ENCODE peak calls at places on chromosome 11, in ten cellular contexts. One of them, this sample, is unnamed.

GRCh38 chr11:61587541-61587941 is 6.7 kb upstream of the SYT7 start:
- DNase-seq in stimulated activated CD8-positive, alpha-beta memory T cell treated with anti-CD3 and anti-CD28 coated beads, Interleukin-4, amount 100 ng/mL, for 48 hours: peak
- DNase-seq in transverse colon: peak
- DNase-seq in iPS-NIHi11: peak
- DNase-seq in fibroblast of lung: no peak
- DNase-seq in heart left ventricle: peak
- DNase-seq in fibroblast of gingiva: no peak
- DNase-seq in stimulated activated CD4-positive, alpha-beta T cell treated with anti-CD3 and anti-CD28 coated beads, Interleukin-15, amount 100 ng/mL, for 1 hour: no peak
- DNase-seq in kidney glomerular epithelial cell: no peak
- DNase-seq in lower leg skin: peak
- DNase-seq in this sample: no peak

GRCh38 chr11:72570893-72571741 is 103.1 kb downstream of the PDE2A start:
- DNase-seq in stimulated activated CD8-positive, alpha-beta memory T cell treated with anti-CD3 and anti-CD28 coated beads, Interleukin-4, amount 100 ng/mL, for 48 hours: no peak
- DNase-seq in transverse colon: no peak
- DNase-seq in iPS-NIHi11: no peak
- DNase-seq in fibroblast of lung: no peak
- DNase-seq in heart left ventricle: no peak
- DNase-seq in fibroblast of gingiva: no peak
- DNase-seq in stimulated activated CD4-positive, alpha-beta T cell treated with anti-CD3 and anti-CD28 coated beads, Interleukin-15, amount 100 ng/mL, for 1 hour: no peak
- DNase-seq in kidney glomerular epithelial cell: no peak
- DNase-seq in lower leg skin: peak
- DNase-seq in this sample: no peak

GRCh38 chr11:122344281-122344680 is 228.3 kb upstream of the BLID start:
- DNase-seq in stimulated activated CD8-positive, alpha-beta memory T cell treated with anti-CD3 and anti-CD28 coated beads, Interleukin-4, amount 100 ng/mL, for 48 hours: no peak
- DNase-seq in transverse colon: no peak
- DNase-seq in iPS-NIHi11: no peak
- DNase-seq in fibroblast of lung: peak
- DNase-seq in heart left ventricle: no peak
- DNase-seq in fibroblast of gingiva: peak
- DNase-seq in stimulated activated CD4-positive, alpha-beta T cell treated with anti-CD3 and anti-CD28 coated beads, Interleukin-15, amount 100 ng/mL, for 1 hour: no peak
- DNase-seq in kidney glomerular epithelial cell: no peak
- DNase-seq in lower leg skin: no peak
- DNase-seq in this sample: no peak

GRCh38 chr11:65575568-65576231 is at the start of gene EHBP1L1:
- DNase-seq in stimulated activated CD8-positive, alpha-beta memory T cell treated with anti-CD3 and anti-CD28 coated beads, Interleukin-4, amount 100 ng/mL, for 48 hours: peak
- DNase-seq in transverse colon: peak
- DNase-seq in iPS-NIHi11: peak
- DNase-seq in fibroblast of lung: peak
- DNase-seq in heart left ventricle: peak
- DNase-seq in fibroblast of gingiva: peak
- DNase-seq in stimulated activated CD4-positive, alpha-beta T cell treated with anti-CD3 and anti-CD28 coated beads, Interleukin-15, amount 100 ng/mL, for 1 hour: peak
- DNase-seq in kidney glomerular epithelial cell: no peak
- DNase-seq in lower leg skin: peak
- DNase-seq in this sample: no peak

GRCh38 chr11:72237112-72237931 is 6.7 kb downstream of the PHOX2A start:
- DNase-seq in stimulated activated CD8-positive, alpha-beta memory T cell treated with anti-CD3 and anti-CD28 coated beads, Interleukin-4, amount 100 ng/mL, for 48 hours: no peak
- DNase-seq in transverse colon: no peak
- DNase-seq in iPS-NIHi11: no peak
- DNase-seq in fibroblast of lung: no peak
- DNase-seq in heart left ventricle: no peak
- DNase-seq in fibroblast of gingiva: no peak
- DNase-seq in stimulated activated CD4-positive, alpha-beta T cell treated with anti-CD3 and anti-CD28 coated beads, Interleukin-15, amount 100 ng/mL, for 1 hour: no peak
- DNase-seq in kidney glomerular epithelial cell: no peak
- DNase-seq in lower leg skin: peak
- DNase-seq in this sample: no peak

GRCh38 chr11:61918251-61919112 is 1.1 kb upstream of the RAB3IL1 start:
- DNase-seq in stimulated activated CD8-positive, alpha-beta memory T cell treated with anti-CD3 and anti-CD28 coated beads, Interleukin-4, amount 100 ng/mL, for 48 hours: peak
- DNase-seq in transverse colon: no peak
- DNase-seq in iPS-NIHi11: peak
- DNase-seq in fibroblast of lung: peak
- DNase-seq in heart left ventricle: no peak
- DNase-seq in fibroblast of gingiva: no peak
- DNase-seq in stimulated activated CD4-positive, alpha-beta T cell treated with anti-CD3 and anti-CD28 coated beads, Interleukin-15, amount 100 ng/mL, for 1 hour: no peak
- DNase-seq in kidney glomerular epithelial cell: no peak
- DNase-seq in lower leg skin: peak
- DNase-seq in this sample: no peak

GRCh38 chr11:119019996-119020395 is 1.4 kb downstream of the TRAPPC4 start:
- DNase-seq in stimulated activated CD8-positive, alpha-beta memory T cell treated with anti-CD3 and anti-CD28 coated beads, Interleukin-4, amount 100 ng/mL, for 48 hours: no peak
- DNase-seq in transverse colon: no peak
- DNase-seq in iPS-NIHi11: no peak
- DNase-seq in fibroblast of lung: no peak
- DNase-seq in heart left ventricle: no peak
- DNase-seq in fibroblast of gingiva: no peak
- DNase-seq in stimulated activated CD4-positive, alpha-beta T cell treated with anti-CD3 and anti-CD28 coated beads, Interleukin-15, amount 100 ng/mL, for 1 hour: no peak
- DNase-seq in kidney glomerular epithelial cell: no peak
- DNase-seq in lower leg skin: no peak
- DNase-seq in this sample: no peak

GRCh38 chr11:114250993-114251796 is 45.0 kb upstream of the NNMT start:
- DNase-seq in stimulated activated CD8-positive, alpha-beta memory T cell treated with anti-CD3 and anti-CD28 coated beads, Interleukin-4, amount 100 ng/mL, for 48 hours: no peak
- DNase-seq in transverse colon: no peak
- DNase-seq in iPS-NIHi11: peak
- DNase-seq in fibroblast of lung: no peak
- DNase-seq in heart left ventricle: no peak
- DNase-seq in fibroblast of gingiva: no peak
- DNase-seq in stimulated activated CD4-positive, alpha-beta T cell treated with anti-CD3 and anti-CD28 coated beads, Interleukin-15, amount 100 ng/mL, for 1 hour: no peak
- DNase-seq in kidney glomerular epithelial cell: no peak
- DNase-seq in lower leg skin: no peak
- DNase-seq in this sample: no peak

GRCh38 chr11:126375726-126376125 is 20.2 kb downstream of the ST3GAL4 start:
- DNase-seq in stimulated activated CD8-positive, alpha-beta memory T cell treated with anti-CD3 and anti-CD28 coated beads, Interleukin-4, amount 100 ng/mL, for 48 hours: no peak
- DNase-seq in transverse colon: no peak
- DNase-seq in iPS-NIHi11: no peak
- DNase-seq in fibroblast of lung: peak
- DNase-seq in heart left ventricle: no peak
- DNase-seq in fibroblast of gingiva: no peak
- DNase-seq in stimulated activated CD4-positive, alpha-beta T cell treated with anti-CD3 and anti-CD28 coated beads, Interleukin-15, amount 100 ng/mL, for 1 hour: no peak
- DNase-seq in kidney glomerular epithelial cell: no peak
- DNase-seq in lower leg skin: no peak
- DNase-seq in this sample: no peak

GRCh38 chr11:96311120-96311568 is 31.9 kb downstream of the MAML2 start:
- DNase-seq in stimulated activated CD8-positive, alpha-beta memory T cell treated with anti-CD3 and anti-CD28 coated beads, Interleukin-4, amount 100 ng/mL, for 48 hours: no peak
- DNase-seq in transverse colon: no peak
- DNase-seq in iPS-NIHi11: no peak
- DNase-seq in fibroblast of lung: peak
- DNase-seq in heart left ventricle: no peak
- DNase-seq in fibroblast of gingiva: peak
- DNase-seq in stimulated activated CD4-positive, alpha-beta T cell treated with anti-CD3 and anti-CD28 coated beads, Interleukin-15, amount 100 ng/mL, for 1 hour: no peak
- DNase-seq in kidney glomerular epithelial cell: peak
- DNase-seq in lower leg skin: no peak
- DNase-seq in this sample: no peak

GRCh38 chr11:80282643-80283042 is 841.8 kb upstream of the TENM4 start:
- DNase-seq in stimulated activated CD8-positive, alpha-beta memory T cell treated with anti-CD3 and anti-CD28 coated beads, Interleukin-4, amount 100 ng/mL, for 48 hours: no peak
- DNase-seq in transverse colon: no peak
- DNase-seq in iPS-NIHi11: no peak
- DNase-seq in fibroblast of lung: no peak
- DNase-seq in heart left ventricle: no peak
- DNase-seq in fibroblast of gingiva: no peak
- DNase-seq in stimulated activated CD4-positive, alpha-beta T cell treated with anti-CD3 and anti-CD28 coated beads, Interleukin-15, amount 100 ng/mL, for 1 hour: no peak
- DNase-seq in kidney glomerular epithelial cell: no peak
- DNase-seq in lower leg skin: no peak
- DNase-seq in this sample: no peak

GRCh38 chr11:125091247-125091876 is 20.1 kb downstream of the TMEM218 start:
- DNase-seq in stimulated activated CD8-positive, alpha-beta memory T cell treated with anti-CD3 and anti-CD28 coated beads, Interleukin-4, amount 100 ng/mL, for 48 hours: no peak
- DNase-seq in transverse colon: no peak
- DNase-seq in iPS-NIHi11: peak
- DNase-seq in fibroblast of lung: peak
- DNase-seq in heart left ventricle: peak
- DNase-seq in fibroblast of gingiva: peak
- DNase-seq in stimulated activated CD4-positive, alpha-beta T cell treated with anti-CD3 and anti-CD28 coated beads, Interleukin-15, amount 100 ng/mL, for 1 hour: no peak
- DNase-seq in kidney glomerular epithelial cell: peak
- DNase-seq in lower leg skin: peak
- DNase-seq in this sample: no peak

GRCh38 chr11:128324051-128324481 is 263.3 kb downstream of the ETS1 start:
- DNase-seq in stimulated activated CD8-positive, alpha-beta memory T cell treated with anti-CD3 and anti-CD28 coated beads, Interleukin-4, amount 100 ng/mL, for 48 hours: peak
- DNase-seq in transverse colon: no peak
- DNase-seq in iPS-NIHi11: no peak
- DNase-seq in fibroblast of lung: no peak
- DNase-seq in heart left ventricle: no peak
- DNase-seq in fibroblast of gingiva: no peak
- DNase-seq in stimulated activated CD4-positive, alpha-beta T cell treated with anti-CD3 and anti-CD28 coated beads, Interleukin-15, amount 100 ng/mL, for 1 hour: no peak
- DNase-seq in kidney glomerular epithelial cell: no peak
- DNase-seq in lower leg skin: no peak
- DNase-seq in this sample: no peak

GRCh38 chr11:19660076-19660475 is 52.6 kb upstream of the NAV2 start:
- DNase-seq in stimulated activated CD8-positive, alpha-beta memory T cell treated with anti-CD3 and anti-CD28 coated beads, Interleukin-4, amount 100 ng/mL, for 48 hours: peak
- DNase-seq in transverse colon: no peak
- DNase-seq in iPS-NIHi11: no peak
- DNase-seq in fibroblast of lung: peak
- DNase-seq in heart left ventricle: no peak
- DNase-seq in fibroblast of gingiva: no peak
- DNase-seq in stimulated activated CD4-positive, alpha-beta T cell treated with anti-CD3 and anti-CD28 coated beads, Interleukin-15, amount 100 ng/mL, for 1 hour: no peak
- DNase-seq in kidney glomerular epithelial cell: peak
- DNase-seq in lower leg skin: no peak
- DNase-seq in this sample: no peak

GRCh38 chr11:134020598-134020997 is 48.3 kb upstream of the JAM3 start:
- DNase-seq in stimulated activated CD8-positive, alpha-beta memory T cell treated with anti-CD3 and anti-CD28 coated beads, Interleukin-4, amount 100 ng/mL, for 48 hours: no peak
- DNase-seq in transverse colon: no peak
- DNase-seq in iPS-NIHi11: no peak
- DNase-seq in fibroblast of lung: no peak
- DNase-seq in heart left ventricle: no peak
- DNase-seq in fibroblast of gingiva: no peak
- DNase-seq in stimulated activated CD4-positive, alpha-beta T cell treated with anti-CD3 and anti-CD28 coated beads, Interleukin-15, amount 100 ng/mL, for 1 hour: no peak
- DNase-seq in kidney glomerular epithelial cell: no peak
- DNase-seq in lower leg skin: no peak
- DNase-seq in this sample: no peak

GRCh38 chr11:20497124-20497792 is 102.2 kb upstream of the SLC6A5 start:
- DNase-seq in stimulated activated CD8-positive, alpha-beta memory T cell treated with anti-CD3 and anti-CD28 coated beads, Interleukin-4, amount 100 ng/mL, for 48 hours: no peak
- DNase-seq in transverse colon: no peak
- DNase-seq in iPS-NIHi11: no peak
- DNase-seq in fibroblast of lung: no peak
- DNase-seq in heart left ventricle: no peak
- DNase-seq in fibroblast of gingiva: no peak
- DNase-seq in stimulated activated CD4-positive, alpha-beta T cell treated with anti-CD3 and anti-CD28 coated beads, Interleukin-15, amount 100 ng/mL, for 1 hour: no peak
- DNase-seq in kidney glomerular epithelial cell: no peak
- DNase-seq in lower leg skin: no peak
- DNase-seq in this sample: no peak

GRCh38 chr11:14414470-14415461 is 55.8 kb upstream of the RRAS2 start:
- DNase-seq in stimulated activated CD8-positive, alpha-beta memory T cell treated with anti-CD3 and anti-CD28 coated beads, Interleukin-4, amount 100 ng/mL, for 48 hours: peak
- DNase-seq in transverse colon: no peak
- DNase-seq in iPS-NIHi11: no peak
- DNase-seq in fibroblast of lung: peak
- DNase-seq in heart left ventricle: no peak
- DNase-seq in fibroblast of gingiva: no peak
- DNase-seq in stimulated activated CD4-positive, alpha-beta T cell treated with anti-CD3 and anti-CD28 coated beads, Interleukin-15, amount 100 ng/mL, for 1 hour: peak
- DNase-seq in kidney glomerular epithelial cell: no peak
- DNase-seq in lower leg skin: no peak
- DNase-seq in this sample: no peak

GRCh38 chr11:64842851-64843841 is 1.3 kb downstream of the CDC42BPG start:
- DNase-seq in stimulated activated CD8-positive, alpha-beta memory T cell treated with anti-CD3 and anti-CD28 coated beads, Interleukin-4, amount 100 ng/mL, for 48 hours: no peak
- DNase-seq in transverse colon: peak
- DNase-seq in iPS-NIHi11: peak
- DNase-seq in fibroblast of lung: no peak
- DNase-seq in heart left ventricle: no peak
- DNase-seq in fibroblast of gingiva: no peak
- DNase-seq in stimulated activated CD4-positive, alpha-beta T cell treated with anti-CD3 and anti-CD28 coated beads, Interleukin-15, amount 100 ng/mL, for 1 hour: no peak
- DNase-seq in kidney glomerular epithelial cell: no peak
- DNase-seq in lower leg skin: no peak
- DNase-seq in this sample: no peak

GRCh38 chr11:48005878-48006277 is 25.5 kb downstream of the PTPRJ start:
- DNase-seq in stimulated activated CD8-positive, alpha-beta memory T cell treated with anti-CD3 and anti-CD28 coated beads, Interleukin-4, amount 100 ng/mL, for 48 hours: peak
- DNase-seq in transverse colon: no peak
- DNase-seq in iPS-NIHi11: peak
- DNase-seq in fibroblast of lung: no peak
- DNase-seq in heart left ventricle: no peak
- DNase-seq in fibroblast of gingiva: no peak
- DNase-seq in stimulated activated CD4-positive, alpha-beta T cell treated with anti-CD3 and anti-CD28 coated beads, Interleukin-15, amount 100 ng/mL, for 1 hour: no peak
- DNase-seq in kidney glomerular epithelial cell: no peak
- DNase-seq in lower leg skin: no peak
- DNase-seq in this sample: no peak

GRCh38 chr11:18111005-18111404 is 5.1 kb upstream of the SAAL1 start:
- DNase-seq in stimulated activated CD8-positive, alpha-beta memory T cell treated with anti-CD3 and anti-CD28 coated beads, Interleukin-4, amount 100 ng/mL, for 48 hours: no peak
- DNase-seq in transverse colon: no peak
- DNase-seq in iPS-NIHi11: peak
- DNase-seq in fibroblast of lung: no peak
- DNase-seq in heart left ventricle: no peak
- DNase-seq in fibroblast of gingiva: no peak
- DNase-seq in stimulated activated CD4-positive, alpha-beta T cell treated with anti-CD3 and anti-CD28 coated beads, Interleukin-15, amount 100 ng/mL, for 1 hour: no peak
- DNase-seq in kidney glomerular epithelial cell: no peak
- DNase-seq in lower leg skin: no peak
- DNase-seq in this sample: no peak

This sample was measured in gastrocnemius medialis.